ENCODE peak calls at places on chromosomes 7 and 10, in nine cellular contexts. H is BJ, G is fibroblast of lung, M is ovary, S is heart left ventricle, T is A549, Q is mammary epithelial cell, W is fibroblast of the aortic adventitia, B is choroid plexus epithelial cell. O is an unnamed sample.

GRCh38 chr10:30493609-30494530 is 59.9 kb downstream of the MAP3K8 start:
- DNase-seq in H (peak), G (peak), M (no peak), S (peak), T (no peak), Q (peak), W (peak), B (peak), O (peak)

GRCh38 chr10:63209703-63210102 is 76.6 kb downstream of the NRBF2 start:
- DNase-seq in H (no peak), G (no peak), M (no peak), S (no peak), T (no peak), Q (no peak), W (no peak), B (no peak), O (peak)

GRCh38 chr10:104330168-104331117 is 7.8 kb downstream of the ITPRIP start:
- DNase-seq in H (peak), G (peak), M (peak), S (no peak), T (no peak), Q (peak), W (peak), B (peak), O (peak)

GRCh38 chr7:81094952-81095351 is 176.1 kb upstream of the SEMA3C start:
- DNase-seq in H (no peak), G (no peak), M (no peak), S (no peak), T (no peak), Q (no peak), W (no peak), B (no peak), O (no peak)

GRCh38 chr7:51077951-51078350 is 238.7 kb downstream of the COBL start:
- DNase-seq in H (no peak), G (peak), M (no peak), S (no peak), T (no peak), Q (no peak), W (peak), B (no peak), O (no peak)

GRCh38 chr10:88156341-88156740 is 292.9 kb downstream of the PTEN start:
- DNase-seq in H (peak), G (peak), M (no peak), S (no peak), T (no peak), Q (peak), W (peak), B (peak), O (no peak)

GRCh38 chr10:112738586-112739218 is 211.3 kb upstream of the TCF7L2 start:
- DNase-seq in H (no peak), G (peak), M (no peak), S (no peak), T (no peak), Q (no peak), W (no peak), B (peak), O (no peak)

GRCh38 chr7:128783143-128783799 is 7.7 kb upstream of the OPN1SW start:
- DNase-seq in H (peak), G (peak), M (peak), S (peak), T (peak), Q (peak), W (peak), B (peak), O (peak)

GRCh38 chr7:86884152-86884551 is 175.3 kb downstream of the ELAPOR2 start:
- DNase-seq in H (no peak), G (no peak), M (no peak), S (no peak), T (no peak), Q (no peak), W (no peak), B (no peak), O (no peak)

GRCh38 chr10:11856089-11856488 is 32.9 kb downstream of the PROSER2 start:
- DNase-seq in H (no peak), G (no peak), M (no peak), S (no peak), T (no peak), Q (no peak), W (no peak), B (no peak), O (no peak)

GRCh38 chr10:43233601-43234430 is 33.0 kb downstream of the RASGEF1A start:
- DNase-seq in H (no peak), G (no peak), M (no peak), S (peak), T (no peak), Q (no peak), W (no peak), B (no peak), O (no peak)

GRCh38 chr7:26038201-26038990 is 113.6 kb upstream of the NFE2L3 start:
- DNase-seq in H (no peak), G (no peak), M (no peak), S (no peak), T (no peak), Q (no peak), W (no peak), B (no peak), O (no peak)

GRCh38 chr7:141103847-141104429 is 30.1 kb downstream of the TMEM178B start:
- DNase-seq in H (no peak), G (no peak), M (no peak), S (no peak), T (no peak), Q (no peak), W (no peak), B (no peak), O (no peak)

GRCh38 chr10:17673517-17674051 is 29.6 kb downstream of the STAM start:
- DNase-seq in H (peak), G (peak), M (no peak), S (no peak), T (peak), Q (peak), W (peak), B (peak), O (peak)

GRCh38 chr10:124697837-124698559 is 46.2 kb downstream of the FAM53B start:
- DNase-seq in H (no peak), G (no peak), M (no peak), S (no peak), T (peak), Q (no peak), W (no peak), B (no peak), O (no peak)

GRCh38 chr10:113753020-113753692 is 1.7 kb downstream of the PLEKHS1 start:
- DNase-seq in H (no peak), G (no peak), M (no peak), S (no peak), T (no peak), Q (no peak), W (no peak), B (no peak), O (peak)

GRCh38 chr10:113754768-113755167 is 3.3 kb downstream of the PLEKHS1 start:
- DNase-seq in H (no peak), G (no peak), M (no peak), S (no peak), T (no peak), Q (no peak), W (no peak), B (no peak), O (no peak)

GRCh38 chr10:113754125-113754524 is 2.6 kb downstream of the PLEKHS1 start:
- DNase-seq in H (no peak), G (no peak), M (no peak), S (no peak), T (no peak), Q (no peak), W (no peak), B (no peak), O (no peak)

GRCh38 chr10:113751116-113751728 is at the start of gene PLEKHS1:
- DNase-seq in H (peak), G (peak), M (no peak), S (no peak), T (no peak), Q (peak), W (no peak), B (no peak), O (no peak)

GRCh38 chr10:113752553-113752952 is 1.1 kb downstream of the PLEKHS1 start:
- DNase-seq in H (no peak), G (no peak), M (no peak), S (no peak), T (no peak), Q (no peak), W (no peak), B (no peak), O (no peak)
- H3K4me3 ChIP-seq in H (no peak), G (no peak), M (no peak), S (no peak), T (no peak), Q (no peak), W (no peak), B (no peak), O (no peak)

DNA sequence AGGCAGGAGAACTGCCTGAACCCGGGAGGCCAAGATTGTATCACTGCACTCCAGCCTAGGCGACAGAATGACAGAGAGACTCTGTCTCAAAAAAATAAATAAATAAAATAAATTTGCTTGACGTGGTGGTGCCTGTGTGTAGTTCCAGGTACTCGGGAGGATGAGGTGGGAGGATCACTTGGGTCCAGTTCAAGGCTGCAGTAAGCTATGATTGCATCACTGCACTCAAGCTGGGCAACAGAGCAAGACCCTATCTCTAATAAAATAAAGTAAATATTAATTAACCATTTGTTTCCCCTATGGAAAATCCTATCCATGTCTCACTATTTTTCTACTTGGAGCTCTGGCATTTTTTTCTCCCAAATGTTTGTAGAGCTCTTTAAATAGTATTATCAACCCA is 36.3 kb downstream of the LRRC20 start:
- DNase-seq in H (no peak), G (no peak), M (no peak), S (no peak), T (no peak), Q (no peak), W (no peak), B (no peak), O (no peak)
- TF ChIP-seq CTCF in H (no peak), G (no peak), M (no peak), S (no peak), T (no peak), Q (no peak), W (no peak), B (no peak), O (no peak)

DNA sequence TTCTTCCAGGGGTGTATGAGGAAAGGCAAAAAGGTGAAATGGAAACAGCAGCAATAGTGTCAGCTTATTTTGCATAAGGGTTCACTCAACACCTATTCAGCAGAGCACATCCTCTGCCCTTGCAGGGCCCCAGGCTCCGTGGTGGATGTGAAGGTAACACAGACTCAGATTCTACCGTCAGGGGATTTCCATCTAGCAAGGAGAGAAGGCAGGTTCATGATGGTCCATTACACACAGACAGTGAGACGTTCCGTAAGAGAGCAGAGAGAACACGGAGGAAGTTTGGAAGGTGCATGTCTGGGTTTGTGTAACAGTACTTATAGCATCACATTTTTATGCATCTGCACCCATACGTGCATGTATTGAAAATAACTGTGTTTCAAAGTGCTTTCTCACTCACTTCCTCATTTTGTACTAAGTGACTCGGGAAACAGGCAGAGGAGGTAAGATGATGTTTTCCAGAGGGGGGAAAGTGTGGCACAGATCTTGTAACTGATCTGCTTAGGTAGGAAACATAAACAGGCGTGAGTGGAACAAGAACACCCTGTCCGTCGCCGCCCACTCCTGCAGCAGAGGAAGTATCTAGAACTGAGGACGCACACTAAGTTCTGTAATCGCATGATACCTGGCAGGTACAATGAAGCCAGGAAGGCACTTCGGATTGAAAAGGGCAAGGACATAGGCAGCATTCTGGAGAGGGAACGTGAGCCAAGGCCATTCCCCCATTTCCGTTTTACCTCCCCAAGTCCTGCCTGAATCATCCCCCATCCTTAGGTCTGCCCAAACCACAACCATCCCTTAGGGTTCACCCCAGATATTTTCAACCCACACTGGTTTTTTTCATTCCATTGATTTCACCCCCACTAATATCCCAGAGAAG is 1.0 kb upstream of the ENO4 start:
- DNase-seq in H (no peak), G (peak), M (no peak), S (no peak), T (no peak), Q (peak), W (no peak), B (no peak), O (peak)
- H3K4me3 ChIP-seq in H (peak), G (no peak), M (peak), S (peak), T (peak), Q (peak), W (peak), B (peak), O (peak)

DNA sequence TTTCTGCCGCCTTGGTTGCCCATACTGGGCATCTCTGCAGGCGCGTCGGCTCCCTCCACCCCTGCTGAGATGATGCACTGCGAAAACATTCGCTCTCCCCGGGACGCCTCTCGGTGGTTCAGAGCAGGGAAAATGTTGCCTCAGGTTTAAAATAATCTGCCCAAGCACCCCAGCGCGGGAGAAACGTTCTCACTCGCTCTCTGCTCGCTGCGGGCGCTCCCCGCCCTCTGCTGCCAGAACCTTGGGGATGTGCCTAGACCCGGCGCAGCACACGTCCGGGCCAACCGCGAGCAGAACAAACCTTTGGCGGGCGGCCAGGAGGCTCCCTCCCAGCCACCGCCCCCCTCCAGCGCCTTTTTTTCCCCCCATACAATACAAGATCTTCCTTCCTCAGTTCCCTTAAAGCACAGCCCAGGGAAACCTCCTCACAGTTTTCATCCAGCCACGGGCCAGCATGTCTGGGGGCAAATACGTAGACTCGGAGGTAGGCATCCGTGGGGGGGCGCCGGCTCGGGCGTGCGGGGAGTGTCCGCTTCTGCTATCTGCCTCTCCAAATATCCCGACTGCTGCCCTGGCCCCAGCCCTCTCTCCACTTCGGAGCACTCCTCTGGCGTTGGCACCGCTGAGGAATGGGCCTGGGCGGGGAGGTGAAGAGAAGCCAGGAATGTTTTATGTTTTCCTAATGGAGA is at the start of gene CAV1:
- DNase-seq in H (peak), G (peak), M (peak), S (peak), T (peak), Q (peak), W (peak), B (peak), O (peak)
- TF ChIP-seq CTCF in H (peak), G (no peak), M (no peak), S (peak), T (peak), Q (peak), W (peak), B (peak), O (peak)

DNA sequence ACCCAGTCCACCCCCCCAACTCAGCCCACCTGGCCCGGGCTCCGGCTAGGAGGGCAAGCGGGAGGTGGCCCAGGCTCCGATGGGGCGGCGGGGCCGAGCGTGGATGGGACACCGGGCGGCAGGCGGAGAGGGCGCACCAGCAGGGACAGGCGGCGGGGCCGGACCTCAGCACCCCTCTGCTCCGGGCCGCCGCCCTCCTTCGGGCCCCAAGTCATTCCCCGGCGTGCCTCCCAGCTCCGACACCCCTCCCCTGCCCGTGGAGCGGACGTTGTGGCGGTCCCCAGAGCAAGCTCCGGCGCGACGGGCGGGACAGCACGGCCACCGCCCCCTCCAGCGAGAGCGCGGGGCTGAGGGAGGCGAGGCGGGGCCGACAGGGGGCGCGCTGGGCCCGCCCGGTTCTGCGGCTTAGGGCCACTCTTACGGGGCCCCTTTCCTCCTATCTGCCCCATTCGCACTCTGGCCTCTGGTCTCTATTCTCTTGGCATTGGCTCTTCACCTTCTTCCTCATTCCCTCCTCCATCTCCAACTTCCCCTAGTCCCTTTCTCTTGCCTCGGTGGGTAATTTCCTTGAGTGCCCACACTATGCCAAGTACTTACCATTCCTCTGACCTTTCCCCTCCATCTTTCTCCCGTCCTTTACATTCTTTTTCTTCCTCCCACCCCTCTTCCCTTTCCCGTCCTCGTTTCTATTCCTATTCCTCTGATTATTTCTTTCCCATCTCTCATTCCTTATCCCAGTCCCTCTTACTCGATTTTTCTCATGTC is 710 bp upstream of the GBX1 start:
- DNase-seq in H (no peak), G (no peak), M (no peak), S (no peak), T (peak), Q (no peak), W (no peak), B (no peak), O (peak)
- H3K4me3 ChIP-seq in H (no peak), G (no peak), M (peak), S (peak), T (peak), Q (peak), W (no peak), B (peak), O (peak)

DNA sequence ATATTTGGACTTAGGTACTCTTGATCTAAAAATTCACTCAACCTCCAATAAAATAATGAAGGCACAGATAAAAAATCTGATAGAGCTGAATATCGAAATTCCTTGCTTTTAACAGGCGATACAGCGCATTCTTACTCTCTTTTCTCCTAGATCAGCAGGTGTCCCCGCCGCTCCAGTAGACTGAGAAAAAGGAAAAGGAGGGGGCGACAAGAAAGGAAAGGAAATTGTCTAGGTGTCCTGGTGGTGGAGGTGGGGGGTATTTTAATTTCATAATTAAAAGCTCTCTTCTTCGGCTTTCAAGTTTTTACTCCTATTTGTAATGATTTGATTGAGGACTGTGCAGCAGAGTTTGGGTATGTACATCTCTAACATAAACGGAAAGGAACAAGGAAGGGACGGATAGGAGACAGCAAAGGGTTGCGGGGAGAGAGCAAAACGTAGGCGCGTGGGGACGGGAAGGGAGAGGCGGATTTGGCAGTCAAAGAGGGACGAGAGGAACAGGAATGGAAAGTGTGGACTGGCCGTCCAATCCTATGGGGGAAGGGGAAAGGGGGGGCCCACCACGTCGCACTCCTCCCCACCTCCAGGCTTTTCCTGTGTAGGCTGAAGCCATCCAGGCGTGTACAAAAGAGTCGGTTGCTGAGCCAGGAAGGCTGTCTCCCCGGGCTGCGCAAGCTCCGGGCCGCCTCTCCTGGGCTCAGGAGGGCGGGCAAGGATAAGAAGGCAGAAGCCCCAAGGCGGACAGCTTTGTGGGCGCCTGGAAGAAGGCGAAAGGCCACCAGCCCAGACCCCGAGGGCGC is 875 bp upstream of the HECTD2 start:
- DNase-seq in H (no peak), G (peak), M (peak), S (peak), T (peak), Q (peak), W (peak), B (peak), O (peak)
- TF ChIP-seq CTCF in H (no peak), G (no peak), M (no peak), S (no peak), T (no peak), Q (peak), W (no peak), B (peak), O (peak)